ENCODE peak calls at places on chromosomes 1 and 21, in four cellular contexts. V is WTC11, N is A549, G is K562. W is an unnamed sample.

GRCh38 chr1:103416681-103417318 is 108.7 kb upstream of the RNPC3 start:
- DNase-seq in V (no peak), N (peak; percentile 1), G (no peak), W (no peak)

GRCh38 chr1:151062738-151063371 is 2.7 kb downstream of the MLLT11 start:
- DNase-seq in G (no peak), N (peak; percentile 62), V (no peak), W (no peak)

GRCh38 chr1:11458811-11459275 is 20.1 kb upstream of the DISP3 start:
- DNase-seq in G (no peak), V (no peak), N (no peak), W (no peak)

GRCh38 chr1:65432918-65433317 is 12.4 kb downstream of the LEPR start:
- DNase-seq in G (no peak), V (peak; percentile 24), N (no peak), W (no peak)

GRCh38 chr1:8197493-8198282 is 120.2 kb upstream of the SLC45A1 start:
- DNase-seq in V (no peak), N (peak; percentile 91), G (peak; percentile 99), W (peak; percentile 83)

GRCh38 chr1:61588736-61589381 is 136.1 kb downstream of the TM2D1 start:
- DNase-seq in G (peak; percentile 69), N (peak; percentile 73), V (peak; percentile 81), W (peak; percentile 62)

GRCh38 chr21:18249542-18250152 is 5.0 kb downstream of the CHODL start:
- DNase-seq in V (no peak), N (no peak), G (no peak), W (no peak)

GRCh38 chr1:99850458-99850974 is 355 bp downstream of the AGL start:
- DNase-seq in V (no peak), N (no peak), G (no peak), W (no peak)

GRCh38 chr1:81950037-81950436 is 149.3 kb downstream of the ADGRL2 start:
- DNase-seq in G (no peak), V (no peak), N (no peak), W (no peak)

GRCh38 chr1:203305809-203306088 is 430 bp downstream of the BTG2 start:
- DNase-seq in N (no peak), G (no peak), V (no peak), W (no peak)

GRCh38 chr1:2385606-2386280 is 5.6 kb downstream of the MORN1 start:
- DNase-seq in V (no peak), N (no peak), G (no peak), W (no peak)

GRCh38 chr1:49686107-49686506 is 337.6 kb downstream of the AGBL4 start:
- DNase-seq in V (no peak), G (no peak), N (no peak), W (no peak)

GRCh38 chr21:36385909-36386642 is 884 bp downstream of the CHAF1B start:
- DNase-seq in V (no peak), N (no peak), G (no peak), W (no peak)
- TF ChIP-seq HMGXB4 in V (no peak), N (no peak), G (no peak), W (no peak)

GRCh38 chr1:119004781-119005180 is 16.6 kb upstream of the TBX15 start:
- DNase-seq in V (no peak), N (no peak), G (no peak), W (no peak)

GRCh38 chr1:119007672-119008482 is 19.7 kb upstream of the TBX15 start:
- DNase-seq in N (no peak), G (no peak), V (no peak), W (no peak)

GRCh38 chr1:119005870-119006405 is 17.8 kb upstream of the TBX15 start:
- DNase-seq in G (no peak), N (no peak), V (no peak), W (no peak)

GRCh38 chr1:119007343-119007671 is 19.2 kb upstream of the TBX15 start:
- DNase-seq in V (no peak), G (no peak), N (no peak), W (no peak)

DNA sequence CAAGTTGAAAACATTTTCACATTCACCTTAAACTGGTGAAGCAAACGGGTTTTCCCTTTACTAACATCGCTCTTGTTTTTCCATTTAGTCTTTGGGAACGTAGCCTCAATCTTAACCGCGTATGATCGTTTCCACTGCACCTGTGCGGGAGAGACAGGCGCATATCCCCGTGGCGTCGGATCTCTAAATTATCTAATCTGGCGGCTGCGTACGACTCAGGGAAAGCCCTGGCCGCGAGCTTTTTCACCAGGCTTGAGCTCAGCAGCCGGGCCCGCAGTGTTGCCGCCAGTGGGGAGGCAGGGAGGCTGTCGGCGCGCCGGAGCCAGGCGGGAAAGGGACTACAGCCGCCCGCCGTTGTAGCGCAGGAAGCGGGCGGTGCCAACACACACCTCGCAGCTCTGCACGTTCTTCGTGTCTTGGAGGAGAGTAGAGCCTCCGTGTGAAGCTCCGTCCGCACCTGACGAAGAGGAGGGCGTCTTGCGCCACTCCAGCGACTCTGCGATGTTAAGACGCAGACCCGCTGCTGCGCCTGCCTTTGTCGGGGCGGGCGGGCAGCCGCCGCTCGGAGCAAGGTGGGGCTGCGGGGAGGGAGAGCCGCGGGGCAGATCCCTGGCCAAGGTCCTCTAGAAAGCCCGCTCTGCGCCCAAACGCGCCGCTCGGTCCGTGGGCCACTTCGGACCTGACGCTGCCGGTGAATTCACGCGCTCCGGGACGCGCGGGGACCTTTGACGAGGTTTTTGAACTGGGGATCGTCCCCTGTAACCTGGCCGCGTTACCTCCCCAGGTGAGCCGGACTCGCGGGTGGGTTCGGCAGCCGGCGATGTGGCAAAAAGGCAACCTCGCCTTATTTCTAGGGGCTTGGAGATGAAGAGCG is 18.5 kb upstream of the TBX15 start:
- DNase-seq in V (peak; percentile 48), N (no peak), G (no peak), W (no peak)
- TF ChIP-seq HMGXB4 in V (no peak), N (no peak), G (no peak), W (no peak)

GRCh38 chr1:208248254-208248935 is 4.2 kb upstream of the PLXNA2 start:
- DNase-seq in G (no peak), V (no peak), N (no peak), W (no peak)
- TF ChIP-seq HMGXB4 in G (no peak), V (no peak), N (no peak), W (no peak)

DNA sequence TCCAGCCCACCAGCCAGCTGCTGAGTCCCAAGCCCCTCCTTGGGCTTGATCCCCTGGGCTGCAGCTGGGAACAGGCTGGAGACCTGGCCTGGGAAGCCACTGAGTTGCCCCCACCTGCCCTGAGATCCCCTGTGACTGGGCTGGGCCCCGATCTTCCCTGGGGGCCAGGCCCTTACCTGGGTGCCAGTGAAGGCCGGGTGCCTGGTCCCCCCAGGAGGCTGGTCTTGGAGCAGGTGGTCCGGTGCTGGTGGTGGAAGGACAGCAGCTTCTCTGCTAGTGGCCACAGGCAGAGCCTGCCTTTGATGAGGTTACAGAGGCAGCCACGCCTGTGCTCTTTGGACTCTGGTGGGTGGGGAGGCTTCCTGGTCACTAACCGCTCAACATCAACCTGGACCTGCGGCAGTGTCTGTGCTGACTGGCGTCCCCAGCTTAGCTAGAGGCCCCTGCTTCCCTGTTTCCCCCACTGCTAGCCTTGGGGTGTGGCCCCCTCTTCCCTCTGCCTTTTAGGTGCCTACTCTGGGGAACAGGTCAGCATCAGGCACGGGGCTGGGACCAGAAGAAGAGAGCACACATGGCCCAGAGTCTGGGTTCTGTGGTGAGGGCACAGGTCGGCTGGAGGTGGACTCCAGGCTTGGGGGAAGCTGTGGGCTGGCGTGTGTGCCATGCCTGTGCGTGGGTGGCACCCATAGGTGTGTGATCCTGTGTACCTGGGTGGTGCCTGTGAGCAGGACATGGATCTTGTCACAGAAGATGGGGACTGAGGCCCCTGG is at the start of gene EPS8L3:
- DNase-seq in N (peak; percentile 49), V (no peak), G (no peak), W (peak; percentile 87)
- TF ChIP-seq HMGXB4 in N (no peak), V (no peak), G (no peak), W (peak; percentile 68)

GRCh38 chr1:110228853-110229252 is 18.7 kb downstream of the KCNC4 start:
- DNase-seq in G (no peak), V (no peak), N (no peak), W (no peak)
- TF ChIP-seq HMGXB4 in G (no peak), V (no peak), N (no peak), W (no peak)

DNA sequence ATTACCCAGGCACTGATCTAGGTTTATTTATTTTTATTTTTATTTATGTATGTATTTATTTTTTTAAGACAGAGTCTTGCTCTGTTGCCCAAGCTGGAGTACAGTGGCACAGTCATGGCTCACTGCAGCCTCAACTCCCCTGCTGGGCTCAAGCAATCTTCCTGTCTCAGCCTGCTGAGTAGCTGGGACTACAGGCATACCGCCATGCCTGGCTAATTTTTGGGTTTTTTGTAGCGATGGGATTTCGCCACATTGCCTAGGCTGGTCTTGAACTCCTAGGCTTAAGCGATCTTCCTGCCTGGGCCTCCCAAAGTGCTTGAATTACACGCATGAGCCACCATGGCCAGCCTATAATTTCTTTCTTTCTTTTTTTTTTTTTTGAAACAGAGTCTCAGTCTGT is 9.4 kb downstream of the PHACTR4 start:
- DNase-seq in V (no peak), G (no peak), N (no peak), W (no peak)
- TF ChIP-seq HMGXB4 in V (no peak), G (no peak), N (no peak), W (no peak)

GRCh38 chr1:55814967-55815366 is 599.8 kb upstream of the USP24 start:
- DNase-seq in V (no peak), G (no peak), N (no peak), W (peak; percentile 4)

GRCh38 chr1:55813619-55814018 is 598.5 kb upstream of the USP24 start:
- DNase-seq in V (no peak), G (no peak), N (peak; percentile 12), W (peak; percentile 35)

GRCh38 chr1:55817027-55817426 is 601.9 kb upstream of the USP24 start:
- DNase-seq in V (no peak), N (no peak), G (no peak), W (no peak)

GRCh38 chr1:55815745-55816455 is 600.7 kb upstream of the USP24 start:
- DNase-seq in G (no peak), N (no peak), V (no peak), W (no peak)

DNA sequence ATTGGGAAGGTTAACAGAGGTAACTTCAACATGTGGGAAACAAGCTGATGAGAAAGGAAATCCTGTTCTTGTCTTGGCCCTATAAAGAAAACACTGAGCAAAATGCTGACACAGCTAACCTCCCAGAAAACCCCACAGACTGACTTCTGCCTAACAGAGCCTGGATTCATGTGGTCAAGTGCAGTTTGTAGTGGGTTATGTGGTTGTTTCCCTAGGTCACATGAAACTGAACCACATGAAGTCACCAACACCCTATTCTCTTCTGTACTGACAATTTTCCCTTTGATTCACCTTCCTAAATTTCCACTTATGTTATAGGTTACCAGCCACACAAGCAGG is 601.3 kb upstream of the USP24 start:
- DNase-seq in V (no peak), G (no peak), N (no peak), W (no peak)
- TF ChIP-seq HMGXB4 in V (no peak), G (no peak), N (no peak), W (no peak)

GRCh38 chr1:115175596-115175995 is 86.3 kb upstream of the TSPAN2 start:
- DNase-seq in G (no peak), N (no peak), V (no peak), W (no peak)

GRCh38 chr1:115182012-115182715 is 92.9 kb upstream of the TSPAN2 start:
- DNase-seq in V (no peak), N (peak; percentile 40), G (no peak), W (no peak)

GRCh38 chr1:115183158-115183557 is 93.9 kb upstream of the TSPAN2 start:
- DNase-seq in N (peak; percentile 18), G (no peak), V (peak; percentile 60), W (no peak)

GRCh38 chr1:115176189-115176588 is 86.9 kb upstream of the TSPAN2 start:
- DNase-seq in G (no peak), V (no peak), N (no peak), W (no peak)

GRCh38 chr1:115179397-115179835 is 90.1 kb upstream of the TSPAN2 start:
- DNase-seq in V (no peak), G (peak; percentile 77), N (peak; percentile 89), W (peak; percentile 38)
- TF ChIP-seq HMGXB4 in V (no peak), G (no peak), N (no peak), W (no peak)

W was measured in HepG2.